ENCODE peak calls at places on chromosomes 4 and X, in ten cellular contexts. One of them, this sample, is unnamed.

GRCh38 chrX:109732319-109732779 is 708 bp downstream of the ACSL4 start:
- DNase-seq in AG10803: peak; percentile 36
- DNase-seq in stomach: no peak
- DNase-seq in fibroblast of mammary gland: peak; percentile 60
- DNase-seq in uterus: no peak
- DNase-seq in BJ: no peak
- DNase-seq in HL-60: peak; percentile 45
- DNase-seq in aorta: no peak
- DNase-seq in foreskin fibroblast: peak; percentile 39
- DNase-seq in SJSA1: no peak
- DNase-seq in this sample: peak; percentile 42

GRCh38 chr4:71524746-71525145 is 185.9 kb downstream of the SLC4A4 start:
- DNase-seq in AG10803: no peak
- DNase-seq in stomach: no peak
- DNase-seq in fibroblast of mammary gland: no peak
- DNase-seq in uterus: no peak
- DNase-seq in BJ: no peak
- DNase-seq in HL-60: no peak
- DNase-seq in aorta: no peak
- DNase-seq in foreskin fibroblast: no peak
- DNase-seq in SJSA1: no peak
- DNase-seq in this sample: no peak

GRCh38 chr4:174284181-174284886 is 623 bp downstream of the CEP44 start:
- DNase-seq in AG10803: peak; percentile 49
- DNase-seq in stomach: no peak
- DNase-seq in fibroblast of mammary gland: peak; percentile 87
- DNase-seq in uterus: no peak
- DNase-seq in BJ: peak; percentile 9
- DNase-seq in HL-60: no peak
- DNase-seq in aorta: no peak
- DNase-seq in foreskin fibroblast: peak; percentile 43
- DNase-seq in SJSA1: no peak
- DNase-seq in this sample: peak; percentile 84

GRCh38 chrX:131728295-131729145 is 184.6 kb downstream of the OR13H1 start:
- DNase-seq in AG10803: no peak
- DNase-seq in stomach: peak; percentile 80
- DNase-seq in fibroblast of mammary gland: peak; percentile 88
- DNase-seq in uterus: peak; percentile 88
- DNase-seq in BJ: no peak
- DNase-seq in HL-60: no peak
- DNase-seq in aorta: no peak
- DNase-seq in foreskin fibroblast: no peak
- DNase-seq in SJSA1: no peak
- DNase-seq in this sample: no peak

GRCh38 chr4:183438458-183439113 is 5.8 kb upstream of the CDKN2AIP start:
- DNase-seq in AG10803: peak; percentile 16
- DNase-seq in stomach: peak; percentile 63
- DNase-seq in fibroblast of mammary gland: peak; percentile 83
- DNase-seq in uterus: no peak
- DNase-seq in BJ: peak; percentile 46
- DNase-seq in HL-60: no peak
- DNase-seq in aorta: no peak
- DNase-seq in foreskin fibroblast: peak; percentile 32
- DNase-seq in SJSA1: peak; percentile 54
- DNase-seq in this sample: peak; percentile 99

GRCh38 chrX:97126020-97126419 is 242.3 kb downstream of the RPA4 start:
- DNase-seq in AG10803: peak; percentile 26
- DNase-seq in stomach: no peak
- DNase-seq in fibroblast of mammary gland: peak; percentile 51
- DNase-seq in uterus: no peak
- DNase-seq in BJ: no peak
- DNase-seq in HL-60: no peak
- DNase-seq in aorta: no peak
- DNase-seq in foreskin fibroblast: peak; percentile 34
- DNase-seq in SJSA1: no peak
- DNase-seq in this sample: peak; percentile 61

GRCh38 chr4:133320576-133321170 is 171.6 kb downstream of the PCDH10 start:
- DNase-seq in AG10803: no peak
- DNase-seq in stomach: no peak
- DNase-seq in fibroblast of mammary gland: peak; percentile 12
- DNase-seq in uterus: no peak
- DNase-seq in BJ: no peak
- DNase-seq in HL-60: no peak
- DNase-seq in aorta: no peak
- DNase-seq in foreskin fibroblast: no peak
- DNase-seq in SJSA1: no peak
- DNase-seq in this sample: peak; percentile 62

GRCh38 chr4:182680196-182680771 is 236.9 kb downstream of the DCTD start:
- DNase-seq in AG10803: no peak
- DNase-seq in stomach: no peak
- DNase-seq in fibroblast of mammary gland: no peak
- DNase-seq in uterus: no peak
- DNase-seq in BJ: no peak
- DNase-seq in HL-60: no peak
- DNase-seq in aorta: no peak
- DNase-seq in foreskin fibroblast: no peak
- DNase-seq in SJSA1: no peak
- DNase-seq in this sample: no peak

GRCh38 chr4:184819786-184820185 is 6.0 kb downstream of the ACSL1 start:
- DNase-seq in AG10803: no peak
- DNase-seq in stomach: no peak
- DNase-seq in fibroblast of mammary gland: no peak
- DNase-seq in uterus: no peak
- DNase-seq in BJ: no peak
- DNase-seq in HL-60: no peak
- DNase-seq in aorta: no peak
- DNase-seq in foreskin fibroblast: no peak
- DNase-seq in SJSA1: no peak
- DNase-seq in this sample: no peak

GRCh38 chr4:99323761-99324160 is 2.6 kb upstream of the ADH1B start:
- DNase-seq in AG10803: peak; percentile 96
- DNase-seq in stomach: no peak
- DNase-seq in fibroblast of mammary gland: peak; percentile 95
- DNase-seq in uterus: peak; percentile 72
- DNase-seq in BJ: peak; percentile 20
- DNase-seq in HL-60: no peak
- DNase-seq in aorta: no peak
- DNase-seq in foreskin fibroblast: peak; percentile 54
- DNase-seq in SJSA1: no peak
- DNase-seq in this sample: no peak

GRCh38 chrX:111492085-111492484 is 19.4 kb upstream of the SERTM2 start:
- DNase-seq in AG10803: no peak
- DNase-seq in stomach: no peak
- DNase-seq in fibroblast of mammary gland: no peak
- DNase-seq in uterus: no peak
- DNase-seq in BJ: no peak
- DNase-seq in HL-60: no peak
- DNase-seq in aorta: no peak
- DNase-seq in foreskin fibroblast: no peak
- DNase-seq in SJSA1: no peak
- DNase-seq in this sample: no peak

GRCh38 chrX:53088136-53088974 is 5.6 kb upstream of the KANTR start:
- DNase-seq in AG10803: peak; percentile 58
- DNase-seq in stomach: peak; percentile 84
- DNase-seq in fibroblast of mammary gland: peak; percentile 85
- DNase-seq in uterus: peak; percentile 92
- DNase-seq in BJ: no peak
- DNase-seq in HL-60: no peak
- DNase-seq in aorta: peak; percentile 93
- DNase-seq in foreskin fibroblast: peak; percentile 63
- DNase-seq in SJSA1: no peak
- DNase-seq in this sample: peak; percentile 89

GRCh38 chr4:119656986-119657635 is 28.5 kb upstream of the PDE5A start:
- DNase-seq in AG10803: peak; percentile 22
- DNase-seq in stomach: no peak
- DNase-seq in fibroblast of mammary gland: peak; percentile 36
- DNase-seq in uterus: no peak
- DNase-seq in BJ: no peak
- DNase-seq in HL-60: no peak
- DNase-seq in aorta: no peak
- DNase-seq in foreskin fibroblast: peak; percentile 36
- DNase-seq in SJSA1: no peak
- DNase-seq in this sample: peak; percentile 65

GRCh38 chrX:110588853-110589252 is 206.8 kb downstream of the CHRDL1 start:
- DNase-seq in AG10803: no peak
- DNase-seq in stomach: no peak
- DNase-seq in fibroblast of mammary gland: no peak
- DNase-seq in uterus: no peak
- DNase-seq in BJ: no peak
- DNase-seq in HL-60: no peak
- DNase-seq in aorta: no peak
- DNase-seq in foreskin fibroblast: no peak
- DNase-seq in SJSA1: no peak
- DNase-seq in this sample: no peak

GRCh38 chr4:153788064-153788418 is 842 bp downstream of the SFRP2 start:
- DNase-seq in AG10803: no peak
- DNase-seq in stomach: no peak
- DNase-seq in fibroblast of mammary gland: peak; percentile 44
- DNase-seq in uterus: no peak
- DNase-seq in BJ: no peak
- DNase-seq in HL-60: no peak
- DNase-seq in aorta: no peak
- DNase-seq in foreskin fibroblast: no peak
- DNase-seq in SJSA1: no peak
- DNase-seq in this sample: no peak
- H3K4me3 ChIP-seq in AG10803: peak overlapping the region; percentile 35
- H3K4me3 ChIP-seq in stomach: peak overlapping the region; percentile 37
- H3K4me3 ChIP-seq in fibroblast of mammary gland: peak overlapping the region; percentile 60
- H3K4me3 ChIP-seq in uterus: no peak overlapping the region
- H3K4me3 ChIP-seq in BJ: no peak overlapping the region
- H3K4me3 ChIP-seq in HL-60: no peak overlapping the region
- H3K4me3 ChIP-seq in aorta: no peak overlapping the region
- H3K4me3 ChIP-seq in foreskin fibroblast: no peak overlapping the region
- H3K4me3 ChIP-seq in SJSA1: no peak overlapping the region
- H3K4me3 ChIP-seq in this sample: no peak overlapping the region

GRCh38 chrX:134246282-134246681 is 9.3 kb downstream of the CCDC160 start:
- DNase-seq in AG10803: peak; percentile 0
- DNase-seq in stomach: no peak
- DNase-seq in fibroblast of mammary gland: peak; percentile 11
- DNase-seq in uterus: no peak
- DNase-seq in BJ: no peak
- DNase-seq in HL-60: no peak
- DNase-seq in aorta: no peak
- DNase-seq in foreskin fibroblast: no peak
- DNase-seq in SJSA1: no peak
- DNase-seq in this sample: no peak

GRCh38 chrX:134241960-134242619 is 5.1 kb downstream of the CCDC160 start:
- DNase-seq in AG10803: no peak
- DNase-seq in stomach: no peak
- DNase-seq in fibroblast of mammary gland: no peak
- DNase-seq in uterus: no peak
- DNase-seq in BJ: no peak
- DNase-seq in HL-60: no peak
- DNase-seq in aorta: no peak
- DNase-seq in foreskin fibroblast: no peak
- DNase-seq in SJSA1: no peak
- DNase-seq in this sample: no peak

GRCh38 chrX:134240209-134240608 is 3.2 kb downstream of the CCDC160 start:
- DNase-seq in AG10803: no peak
- DNase-seq in stomach: no peak
- DNase-seq in fibroblast of mammary gland: no peak
- DNase-seq in uterus: no peak
- DNase-seq in BJ: no peak
- DNase-seq in HL-60: no peak
- DNase-seq in aorta: no peak
- DNase-seq in foreskin fibroblast: no peak
- DNase-seq in SJSA1: no peak
- DNase-seq in this sample: no peak

GRCh38 chrX:134247492-134247891 is 10.5 kb downstream of the CCDC160 start:
- DNase-seq in AG10803: no peak
- DNase-seq in stomach: no peak
- DNase-seq in fibroblast of mammary gland: no peak
- DNase-seq in uterus: no peak
- DNase-seq in BJ: no peak
- DNase-seq in HL-60: no peak
- DNase-seq in aorta: no peak
- DNase-seq in foreskin fibroblast: no peak
- DNase-seq in SJSA1: no peak
- DNase-seq in this sample: peak; percentile 53

DNA sequence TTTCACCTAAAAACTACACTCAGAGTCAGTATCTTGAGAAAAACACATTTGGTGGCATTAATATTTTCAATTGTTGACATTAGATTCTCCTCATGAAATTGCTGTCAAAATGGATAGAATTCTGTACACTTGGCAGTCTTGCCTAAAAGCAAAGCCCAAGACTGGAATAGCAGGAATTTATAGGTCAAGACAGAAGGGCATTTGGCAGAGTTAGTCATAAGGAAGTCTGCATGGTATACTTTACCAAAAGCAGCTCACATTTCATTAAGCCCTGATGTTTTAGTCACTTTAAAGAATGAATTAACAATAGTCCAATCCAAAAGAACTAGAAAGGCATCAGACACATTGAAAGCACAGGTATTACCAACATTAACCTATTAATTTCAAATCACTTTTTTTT is 7.1 kb downstream of the CCDC160 start:
- DNase-seq in AG10803: no peak
- DNase-seq in stomach: no peak
- DNase-seq in fibroblast of mammary gland: peak; percentile 15
- DNase-seq in uterus: no peak
- DNase-seq in BJ: no peak
- DNase-seq in HL-60: no peak
- DNase-seq in aorta: no peak
- DNase-seq in foreskin fibroblast: peak; percentile 14
- DNase-seq in SJSA1: no peak
- DNase-seq in this sample: peak; percentile 66
- H3K4me3 ChIP-seq in AG10803: no peak overlapping the region
- H3K4me3 ChIP-seq in stomach: no peak overlapping the region
- H3K4me3 ChIP-seq in fibroblast of mammary gland: no peak overlapping the region
- H3K4me3 ChIP-seq in uterus: no peak overlapping the region
- H3K4me3 ChIP-seq in BJ: no peak overlapping the region
- H3K4me3 ChIP-seq in HL-60: no peak overlapping the region
- H3K4me3 ChIP-seq in aorta: no peak overlapping the region
- H3K4me3 ChIP-seq in foreskin fibroblast: no peak overlapping the region
- H3K4me3 ChIP-seq in SJSA1: no peak overlapping the region
- H3K4me3 ChIP-seq in this sample: no peak overlapping the region

DNA sequence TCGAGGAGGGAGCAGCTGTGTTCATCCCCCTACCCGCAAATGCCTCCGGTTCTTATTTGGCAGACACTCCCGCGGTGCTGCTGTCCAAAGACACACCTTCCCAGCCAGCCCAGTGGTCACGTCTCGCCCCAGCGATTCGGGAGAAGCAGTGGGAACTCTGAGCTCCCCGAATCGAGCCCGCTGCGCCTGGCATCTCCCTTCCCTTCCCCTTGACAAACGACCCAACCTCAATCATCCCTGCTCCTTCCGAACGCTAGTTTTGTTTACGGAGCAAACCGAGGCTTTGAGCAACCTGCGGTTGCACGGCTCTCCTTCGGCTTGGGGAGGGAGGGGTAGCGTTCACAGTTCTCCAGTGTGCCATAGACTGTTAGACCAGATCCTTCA is 299 bp upstream of the FRMPD4 start:
- DNase-seq in AG10803: no peak
- DNase-seq in stomach: no peak
- DNase-seq in fibroblast of mammary gland: no peak
- DNase-seq in uterus: no peak
- DNase-seq in BJ: no peak
- DNase-seq in HL-60: no peak
- DNase-seq in aorta: no peak
- DNase-seq in foreskin fibroblast: no peak
- DNase-seq in SJSA1: no peak
- DNase-seq in this sample: peak; percentile 9
- H3K4me3 ChIP-seq in AG10803: peak overlapping the region; percentile 60
- H3K4me3 ChIP-seq in stomach: peak overlapping the region; percentile 29
- H3K4me3 ChIP-seq in fibroblast of mammary gland: peak overlapping the region; percentile 41
- H3K4me3 ChIP-seq in uterus: no peak overlapping the region
- H3K4me3 ChIP-seq in BJ: peak overlapping the region; percentile 50
- H3K4me3 ChIP-seq in HL-60: no peak overlapping the region
- H3K4me3 ChIP-seq in aorta: no peak overlapping the region
- H3K4me3 ChIP-seq in foreskin fibroblast: peak overlapping the region; percentile 42
- H3K4me3 ChIP-seq in SJSA1: peak overlapping the region; percentile 33
- H3K4me3 ChIP-seq in this sample: peak overlapping the region; percentile 23

GRCh38 chrX:39899876-39900787 is 197.6 kb downstream of the BCOR start:
- DNase-seq in AG10803: peak; percentile 59
- DNase-seq in stomach: no peak
- DNase-seq in fibroblast of mammary gland: peak; percentile 21
- DNase-seq in uterus: no peak
- DNase-seq in BJ: no peak
- DNase-seq in HL-60: no peak
- DNase-seq in aorta: no peak
- DNase-seq in foreskin fibroblast: no peak
- DNase-seq in SJSA1: no peak
- DNase-seq in this sample: peak; percentile 68
- H3K4me3 ChIP-seq in AG10803: peak overlapping the region; percentile 5
- H3K4me3 ChIP-seq in stomach: no peak overlapping the region
- H3K4me3 ChIP-seq in fibroblast of mammary gland: no peak overlapping the region
- H3K4me3 ChIP-seq in uterus: no peak overlapping the region
- H3K4me3 ChIP-seq in BJ: no peak overlapping the region
- H3K4me3 ChIP-seq in HL-60: no peak overlapping the region
- H3K4me3 ChIP-seq in aorta: no peak overlapping the region
- H3K4me3 ChIP-seq in foreskin fibroblast: no peak overlapping the region
- H3K4me3 ChIP-seq in SJSA1: no peak overlapping the region
- H3K4me3 ChIP-seq in this sample: no peak overlapping the region

This sample was measured in epithelial cell of esophagus.